ENCODE peak calls at places on chromosomes 6 and 20, in seven cellular contexts. One of them, this sample, is unnamed.
A peak's percentile ranks its signal among the peaks of the same experiment; 100 is the strongest.

GRCh38 chr6:42049116-42049809 is 1.1 kb upstream of the TAF8 start:
- DNase-seq in T-cell: no peak
- DNase-seq in right lobe of liver: no peak
- DNase-seq in left ventricle myocardium superior: peak; percentile 39
- DNase-seq in posterior cingulate gyrus: no peak
- DNase-seq in MV-4-11: no peak
- DNase-seq in posterior vena cava: peak; percentile 79
- DNase-seq in this sample: no peak

GRCh38 chr20:21397341-21398108 is at the start of gene NKX2-4:
- DNase-seq in T-cell: no peak
- DNase-seq in right lobe of liver: no peak
- DNase-seq in left ventricle myocardium superior: no peak
- DNase-seq in posterior cingulate gyrus: no peak
- DNase-seq in MV-4-11: no peak
- DNase-seq in posterior vena cava: no peak
- DNase-seq in this sample: no peak

GRCh38 chr6:91575032-91575431 is 988.2 kb upstream of the MAP3K7 start:
- DNase-seq in T-cell: no peak
- DNase-seq in right lobe of liver: no peak
- DNase-seq in left ventricle myocardium superior: no peak
- DNase-seq in posterior cingulate gyrus: no peak
- DNase-seq in MV-4-11: no peak
- DNase-seq in posterior vena cava: no peak
- DNase-seq in this sample: no peak

GRCh38 chr20:19913927-19914614 is 103.1 kb upstream of the NAA20 start:
- DNase-seq in T-cell: no peak
- DNase-seq in right lobe of liver: no peak
- DNase-seq in left ventricle myocardium superior: no peak
- DNase-seq in posterior cingulate gyrus: no peak
- DNase-seq in MV-4-11: no peak
- DNase-seq in posterior vena cava: no peak
- DNase-seq in this sample: peak; percentile 66

GRCh38 chr6:138500867-138501446 is 1.7 kb upstream of the NHSL1 start:
- DNase-seq in T-cell: no peak
- DNase-seq in right lobe of liver: no peak
- DNase-seq in left ventricle myocardium superior: no peak
- DNase-seq in posterior cingulate gyrus: no peak
- DNase-seq in MV-4-11: peak; percentile 13
- DNase-seq in posterior vena cava: no peak
- DNase-seq in this sample: peak; percentile 31

GRCh38 chr6:53956068-53956711 is 155.1 kb upstream of the MLIP start:
- DNase-seq in T-cell: no peak
- DNase-seq in right lobe of liver: peak; percentile 71
- DNase-seq in left ventricle myocardium superior: peak; percentile 76
- DNase-seq in posterior cingulate gyrus: peak; percentile 81
- DNase-seq in MV-4-11: no peak
- DNase-seq in posterior vena cava: peak; percentile 87
- DNase-seq in this sample: peak; percentile 63

GRCh38 chr6:170117111-170117972 is 173.5 kb downstream of the DLL1 start:
- DNase-seq in T-cell: no peak
- DNase-seq in right lobe of liver: no peak
- DNase-seq in left ventricle myocardium superior: no peak
- DNase-seq in posterior cingulate gyrus: no peak
- DNase-seq in MV-4-11: no peak
- DNase-seq in posterior vena cava: peak; percentile 58
- DNase-seq in this sample: no peak

GRCh38 chr20:24778585-24779031 is 170.5 kb upstream of the CST7 start:
- DNase-seq in T-cell: no peak
- DNase-seq in right lobe of liver: no peak
- DNase-seq in left ventricle myocardium superior: no peak
- DNase-seq in posterior cingulate gyrus: peak; percentile 2
- DNase-seq in MV-4-11: no peak
- DNase-seq in posterior vena cava: no peak
- DNase-seq in this sample: no peak

GRCh38 chr6:163260111-163260895 is 154.2 kb upstream of the QKI start:
- DNase-seq in T-cell: no peak
- DNase-seq in right lobe of liver: no peak
- DNase-seq in left ventricle myocardium superior: peak; percentile 50
- DNase-seq in posterior cingulate gyrus: peak; percentile 70
- DNase-seq in MV-4-11: peak; percentile 15
- DNase-seq in posterior vena cava: no peak
- DNase-seq in this sample: peak; percentile 15

GRCh38 chr20:9185511-9185910 is 116.6 kb downstream of the PLCB4 start:
- DNase-seq in T-cell: no peak
- DNase-seq in right lobe of liver: no peak
- DNase-seq in left ventricle myocardium superior: no peak
- DNase-seq in posterior cingulate gyrus: no peak
- DNase-seq in MV-4-11: no peak
- DNase-seq in posterior vena cava: no peak
- DNase-seq in this sample: peak; percentile 48

GRCh38 chr6:14865609-14866100 is 380.2 kb upstream of the JARID2 start:
- DNase-seq in T-cell: no peak
- DNase-seq in right lobe of liver: no peak
- DNase-seq in left ventricle myocardium superior: no peak
- DNase-seq in posterior cingulate gyrus: no peak
- DNase-seq in MV-4-11: peak; percentile 88
- DNase-seq in posterior vena cava: no peak
- DNase-seq in this sample: no peak

GRCh38 chr6:44051516-44051915 is 75.7 kb downstream of the MRPL14 start:
- DNase-seq in T-cell: no peak
- DNase-seq in right lobe of liver: no peak
- DNase-seq in left ventricle myocardium superior: no peak
- DNase-seq in posterior cingulate gyrus: no peak
- DNase-seq in MV-4-11: no peak
- DNase-seq in posterior vena cava: no peak
- DNase-seq in this sample: peak; percentile 89

GRCh38 chr6:13101985-13102384 is 226.4 kb downstream of the TBC1D7 start:
- DNase-seq in T-cell: no peak
- DNase-seq in right lobe of liver: no peak
- DNase-seq in left ventricle myocardium superior: no peak
- DNase-seq in posterior cingulate gyrus: no peak
- DNase-seq in MV-4-11: no peak
- DNase-seq in posterior vena cava: no peak
- DNase-seq in this sample: no peak

GRCh38 chr6:37259191-37259590 is 1.2 kb upstream of the TMEM217 start:
- DNase-seq in T-cell: no peak
- DNase-seq in right lobe of liver: no peak
- DNase-seq in left ventricle myocardium superior: no peak
- DNase-seq in posterior cingulate gyrus: no peak
- DNase-seq in MV-4-11: no peak
- DNase-seq in posterior vena cava: no peak
- DNase-seq in this sample: no peak

GRCh38 chr6:117548797-117549301 is 53.5 kb downstream of the GOPC start:
- DNase-seq in T-cell: peak; percentile 8
- DNase-seq in right lobe of liver: no peak
- DNase-seq in left ventricle myocardium superior: no peak
- DNase-seq in posterior cingulate gyrus: no peak
- DNase-seq in MV-4-11: peak; percentile 15
- DNase-seq in posterior vena cava: no peak
- DNase-seq in this sample: no peak

GRCh38 chr20:11891827-11892521 is 25.7 kb upstream of the BTBD3 start:
- DNase-seq in T-cell: peak; percentile 17
- DNase-seq in right lobe of liver: peak; percentile 49
- DNase-seq in left ventricle myocardium superior: peak; percentile 43
- DNase-seq in posterior cingulate gyrus: peak; percentile 23
- DNase-seq in MV-4-11: peak; percentile 78
- DNase-seq in posterior vena cava: no peak
- DNase-seq in this sample: peak; percentile 68

GRCh38 chr20:50895111-50895830 is 36.0 kb downstream of the ADNP start:
- DNase-seq in T-cell: no peak
- DNase-seq in right lobe of liver: no peak
- DNase-seq in left ventricle myocardium superior: no peak
- DNase-seq in posterior cingulate gyrus: no peak
- DNase-seq in MV-4-11: no peak
- DNase-seq in posterior vena cava: peak; percentile 16
- DNase-seq in this sample: no peak

GRCh38 chr20:35387334-35387733 is 24.4 kb downstream of the UQCC1 start:
- DNase-seq in T-cell: no peak
- DNase-seq in right lobe of liver: no peak
- DNase-seq in left ventricle myocardium superior: no peak
- DNase-seq in posterior cingulate gyrus: no peak
- DNase-seq in MV-4-11: no peak
- DNase-seq in posterior vena cava: no peak
- DNase-seq in this sample: peak; percentile 83

GRCh38 chr20:50635676-50636600 is 55.4 kb downstream of the RIPOR3 start:
- DNase-seq in T-cell: peak; percentile 10
- DNase-seq in right lobe of liver: peak; percentile 71
- DNase-seq in left ventricle myocardium superior: peak; percentile 86
- DNase-seq in posterior cingulate gyrus: no peak
- DNase-seq in MV-4-11: peak; percentile 14
- DNase-seq in posterior vena cava: peak; percentile 84
- DNase-seq in this sample: peak; percentile 55

GRCh38 chr6:6699741-6700367 is 111.3 kb downstream of the LY86 start:
- DNase-seq in T-cell: no peak
- DNase-seq in right lobe of liver: peak; percentile 53
- DNase-seq in left ventricle myocardium superior: peak; percentile 74
- DNase-seq in posterior cingulate gyrus: peak; percentile 38
- DNase-seq in MV-4-11: peak; percentile 82
- DNase-seq in posterior vena cava: peak; percentile 86
- DNase-seq in this sample: peak; percentile 97

GRCh38 chr6:52910091-52910490 is 593 bp upstream of the GSTA3 start:
- DNase-seq in T-cell: no peak
- DNase-seq in right lobe of liver: no peak
- DNase-seq in left ventricle myocardium superior: no peak
- DNase-seq in posterior cingulate gyrus: no peak
- DNase-seq in MV-4-11: peak; percentile 32
- DNase-seq in posterior vena cava: no peak
- DNase-seq in this sample: no peak

GRCh38 chr20:51447097-51447764 is 95.3 kb downstream of the NFATC2 start:
- DNase-seq in T-cell: no peak
- DNase-seq in right lobe of liver: peak; percentile 57
- DNase-seq in left ventricle myocardium superior: peak; percentile 62
- DNase-seq in posterior cingulate gyrus: no peak
- DNase-seq in MV-4-11: no peak
- DNase-seq in posterior vena cava: peak; percentile 94
- DNase-seq in this sample: peak; percentile 99

GRCh38 chr20:19940945-19941590 is 76.1 kb upstream of the NAA20 start:
- DNase-seq in T-cell: no peak
- DNase-seq in right lobe of liver: no peak
- DNase-seq in left ventricle myocardium superior: no peak
- DNase-seq in posterior cingulate gyrus: no peak
- DNase-seq in MV-4-11: peak; percentile 95
- DNase-seq in posterior vena cava: no peak
- DNase-seq in this sample: no peak

GRCh38 chr6:42727084-42727601 is 4.7 kb upstream of the PRPH2 start:
- DNase-seq in T-cell: no peak
- DNase-seq in right lobe of liver: peak; percentile 31
- DNase-seq in left ventricle myocardium superior: peak; percentile 61
- DNase-seq in posterior cingulate gyrus: peak; percentile 38
- DNase-seq in MV-4-11: no peak
- DNase-seq in posterior vena cava: peak; percentile 82
- DNase-seq in this sample: no peak

GRCh38 chr6:12751694-12752304 is 35.2 kb downstream of the PHACTR1 start:
- DNase-seq in T-cell: no peak
- DNase-seq in right lobe of liver: peak; percentile 52
- DNase-seq in left ventricle myocardium superior: peak; percentile 64
- DNase-seq in posterior cingulate gyrus: no peak
- DNase-seq in MV-4-11: peak; percentile 46
- DNase-seq in posterior vena cava: no peak
- DNase-seq in this sample: peak; percentile 43

GRCh38 chr20:39623584-39624234 is 661.6 kb downstream of the DHX35 start:
- DNase-seq in T-cell: no peak
- DNase-seq in right lobe of liver: no peak
- DNase-seq in left ventricle myocardium superior: no peak
- DNase-seq in posterior cingulate gyrus: no peak
- DNase-seq in MV-4-11: no peak
- DNase-seq in posterior vena cava: no peak
- DNase-seq in this sample: peak; percentile 88

GRCh38 chr20:49112596-49113274 is 66.6 kb downstream of the CSE1L start:
- DNase-seq in T-cell: no peak
- DNase-seq in right lobe of liver: no peak
- DNase-seq in left ventricle myocardium superior: no peak
- DNase-seq in posterior cingulate gyrus: no peak
- DNase-seq in MV-4-11: no peak
- DNase-seq in posterior vena cava: no peak
- DNase-seq in this sample: peak; percentile 20

GRCh38 chr6:52300489-52300931 is 16.0 kb upstream of the MCM3 start:
- DNase-seq in T-cell: no peak
- DNase-seq in right lobe of liver: no peak
- DNase-seq in left ventricle myocardium superior: no peak
- DNase-seq in posterior cingulate gyrus: no peak
- DNase-seq in MV-4-11: no peak
- DNase-seq in posterior vena cava: no peak
- DNase-seq in this sample: no peak

GRCh38 chr6:133754298-133754697 is 134.6 kb upstream of the TCF21 start:
- DNase-seq in T-cell: no peak
- DNase-seq in right lobe of liver: no peak
- DNase-seq in left ventricle myocardium superior: no peak
- DNase-seq in posterior cingulate gyrus: no peak
- DNase-seq in MV-4-11: no peak
- DNase-seq in posterior vena cava: no peak
- DNase-seq in this sample: no peak

GRCh38 chr6:52503853-52504777 is 72.7 kb downstream of the TRAM2 start:
- DNase-seq in T-cell: no peak
- DNase-seq in right lobe of liver: peak; percentile 74
- DNase-seq in left ventricle myocardium superior: peak; percentile 93
- DNase-seq in posterior cingulate gyrus: no peak
- DNase-seq in MV-4-11: no peak
- DNase-seq in posterior vena cava: peak; percentile 94
- DNase-seq in this sample: peak; percentile 92

GRCh38 chr6:1426416-1426815 is 37.0 kb downstream of the FOXF2 start:
- DNase-seq in T-cell: no peak
- DNase-seq in right lobe of liver: no peak
- DNase-seq in left ventricle myocardium superior: no peak
- DNase-seq in posterior cingulate gyrus: no peak
- DNase-seq in MV-4-11: peak; percentile 58
- DNase-seq in posterior vena cava: peak; percentile 38
- DNase-seq in this sample: no peak

GRCh38 chr20:3857405-3857804 is 10.8 kb downstream of the MAVS start:
- DNase-seq in T-cell: no peak
- DNase-seq in right lobe of liver: no peak
- DNase-seq in left ventricle myocardium superior: no peak
- DNase-seq in posterior cingulate gyrus: no peak
- DNase-seq in MV-4-11: no peak
- DNase-seq in posterior vena cava: no peak
- DNase-seq in this sample: no peak

GRCh38 chr20:38303908-38304379 is at the start of gene BPI:
- DNase-seq in T-cell: no peak
- DNase-seq in right lobe of liver: peak; percentile 40
- DNase-seq in left ventricle myocardium superior: no peak
- DNase-seq in posterior cingulate gyrus: peak; percentile 11
- DNase-seq in MV-4-11: peak; percentile 98
- DNase-seq in posterior vena cava: peak; percentile 87
- DNase-seq in this sample: no peak

GRCh38 chr6:40845588-40845987 is 193.4 kb downstream of the UNC5CL start:
- DNase-seq in T-cell: no peak
- DNase-seq in right lobe of liver: peak; percentile 20
- DNase-seq in left ventricle myocardium superior: peak; percentile 40
- DNase-seq in posterior cingulate gyrus: peak; percentile 18
- DNase-seq in MV-4-11: peak; percentile 21
- DNase-seq in posterior vena cava: no peak
- DNase-seq in this sample: peak; percentile 44

GRCh38 chr6:160974304-160974771 is 17.2 kb upstream of the MAP3K4 start:
- DNase-seq in T-cell: no peak
- DNase-seq in right lobe of liver: no peak
- DNase-seq in left ventricle myocardium superior: peak; percentile 69
- DNase-seq in posterior cingulate gyrus: no peak
- DNase-seq in MV-4-11: no peak
- DNase-seq in posterior vena cava: peak; percentile 86
- DNase-seq in this sample: peak; percentile 100

GRCh38 chr6:36666726-36667591 is 11.6 kb upstream of the CDKN1A start:
- DNase-seq in T-cell: no peak
- DNase-seq in right lobe of liver: peak; percentile 82
- DNase-seq in left ventricle myocardium superior: peak; percentile 84
- DNase-seq in posterior cingulate gyrus: peak; percentile 44
- DNase-seq in MV-4-11: peak; percentile 96
- DNase-seq in posterior vena cava: peak; percentile 95
- DNase-seq in this sample: peak; percentile 97

GRCh38 chr6:32436995-32437836 is 2.5 kb upstream of the HLA-DRA start:
- DNase-seq in T-cell: no peak
- DNase-seq in right lobe of liver: no peak
- DNase-seq in left ventricle myocardium superior: no peak
- DNase-seq in posterior cingulate gyrus: no peak
- DNase-seq in MV-4-11: peak; percentile 94
- DNase-seq in posterior vena cava: no peak
- DNase-seq in this sample: peak; percentile 24

This sample was measured in fibroblast of mammary gland.